ENCODE peak calls at places on chromosomes 12 and 14, in six cellular contexts. M is K562, V is HCT116, S is SK-N-SH, P is HepG2, C is GM12878. L is an unnamed sample. For H4K20me1, the result is how much of the 10 kb centered on the place peaks cover.

GRCh38 chr12:43336962-43337555 is 214.9 kb downstream of the ADAMTS20 start:
- DNase-seq in V (peak), M (no peak), C (no peak), S (peak), P (no peak), L (peak)

GRCh38 chr14:75280448-75280830 is 1.8 kb downstream of the FOS start:
- DNase-seq in S (no peak), M (no peak), C (no peak), V (no peak), P (no peak), L (no peak)

GRCh38 chr12:51070004-51070403 is 13.4 kb downstream of the CSRNP2 start:
- DNase-seq in S (no peak), V (no peak), C (no peak), P (peak), M (no peak), L (no peak)

GRCh38 chr12:71142046-71142445 is 15.8 kb downstream of the TSPAN8 start:
- DNase-seq in S (no peak), M (no peak), C (no peak), P (no peak), V (no peak), L (no peak)

GRCh38 chr14:49019467-49020100 is 566.6 kb downstream of the RPS29 start:
- DNase-seq in V (no peak), P (no peak), S (no peak), C (no peak), M (no peak), L (no peak)

GRCh38 chr12:55932546-55932919 is 1.6 kb downstream of the DGKA start:
- DNase-seq in S (peak), P (no peak), V (no peak), M (no peak), C (no peak), L (no peak)

GRCh38 chr12:57089259-57090245 is 638 bp downstream of the NAB2 start:
- DNase-seq in V (no peak), P (no peak), C (no peak), S (peak), M (peak), L (peak)

GRCh38 chr12:28032811-28033537 is 60.4 kb upstream of the PTHLH start:
- DNase-seq in C (no peak), V (no peak), S (no peak), M (no peak), P (no peak), L (no peak)

GRCh38 chr14:86911506-86911905 is 1081.5 kb downstream of the GALC start:
- DNase-seq in S (no peak), P (no peak), V (no peak), M (no peak), C (no peak), L (no peak)

GRCh38 chr14:85466678-85467077 is 63.3 kb upstream of the FLRT2 start:
- DNase-seq in C (no peak), V (no peak), P (no peak), M (no peak), S (no peak), L (no peak)

GRCh38 chr14:21101802-21102413 is 1.0 kb downstream of the TMEM253 start:
- DNase-seq in C (no peak), M (no peak), V (no peak), P (no peak), S (no peak), L (no peak)

GRCh38 chr14:31457665-31458659 is 656 bp upstream of the DTD2 start:
- DNase-seq in V (no peak), S (no peak), C (no peak), M (no peak), P (peak), L (no peak)

GRCh38 chr12:116773276-116773731 is 35.2 kb downstream of the RNFT2 start:
- DNase-seq in S (no peak), V (peak), M (no peak), P (peak), C (no peak), L (peak)

GRCh38 chr12:75905975-75906374 is 125.6 kb downstream of the PHLDA1 start:
- DNase-seq in M (no peak), V (no peak), P (no peak), C (no peak), S (no peak), L (no peak)

GRCh38 chr12:107607464-107608392 is 77.9 kb upstream of the PWP1 start:
- DNase-seq in V (peak), M (peak), P (peak), S (peak), C (peak), L (peak)

GRCh38 chr14:88551094-88551870 is 3.5 kb downstream of the PTPN21 start:
- DNase-seq in S (peak), C (no peak), P (no peak), M (peak), V (peak), L (peak)

GRCh38 chr12:46982629-46983392 is 96.6 kb upstream of the PCED1B start:
- DNase-seq in P (no peak), V (no peak), S (no peak), C (no peak), M (no peak), L (no peak)

GRCh38 chr12:9702239-9702638 is 30.7 kb downstream of the CLECL1 start:
- DNase-seq in S (no peak), P (no peak), M (no peak), V (no peak), C (no peak), L (no peak)

GRCh38 chr12:117367006-117367638 is 5.7 kb upstream of the NOS1 start:
- DNase-seq in S (peak), P (peak), M (peak), V (peak), C (peak), L (peak)

DNA sequence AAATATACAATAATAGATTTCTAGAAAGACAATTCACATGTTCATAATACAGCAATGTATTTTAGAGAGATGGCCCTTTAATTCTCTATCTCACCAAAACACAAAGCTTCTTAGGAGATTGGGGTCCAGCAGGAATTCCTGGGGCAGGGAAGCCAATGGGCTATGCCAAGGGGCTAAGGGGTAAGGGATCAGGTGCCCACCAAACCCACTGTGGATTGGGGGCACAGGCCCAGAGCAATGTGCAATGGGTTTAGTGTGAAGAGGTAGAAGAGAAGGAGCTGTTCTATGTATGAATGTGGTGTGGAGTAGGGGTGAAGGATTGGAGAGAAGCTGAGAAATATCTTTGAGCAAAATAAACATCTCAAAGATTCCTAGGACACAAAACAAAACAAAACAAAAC is 2.6 kb downstream of the HOXC13 start:
- DNase-seq in S (no peak), V (no peak), C (no peak), P (no peak), M (no peak), L (no peak)
- H4K20me1 ChIP-seq in S (under half), V (under half), C (under half), P (under half), M (under half), L (half or more)

DNA sequence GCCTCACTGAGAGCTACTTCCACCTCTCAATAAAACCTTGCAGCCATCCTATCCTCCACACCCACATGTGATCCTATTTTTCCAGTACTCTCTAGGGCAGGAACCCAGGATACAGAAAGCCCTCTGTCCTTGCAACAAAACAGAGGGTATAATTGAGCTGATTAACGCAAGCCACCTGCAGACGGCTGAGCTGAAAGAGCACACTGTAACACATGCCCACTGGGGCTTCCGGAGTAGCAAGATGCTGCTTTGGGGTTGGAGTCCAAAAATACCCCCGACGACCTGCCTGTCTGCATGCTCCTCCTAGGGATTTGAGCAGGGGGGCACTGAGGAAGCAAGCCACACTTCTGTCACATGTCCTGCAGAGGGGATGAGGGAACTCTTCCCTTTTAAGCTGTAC is 401.1 kb upstream of the FOXG1 start:
- DNase-seq in S (no peak), C (no peak), M (no peak), P (no peak), V (no peak), L (no peak)
- TF ChIP-seq REST in S (no peak), C (no peak), M (no peak), P (no peak), V (no peak), L (no peak)

GRCh38 chr12:111440152-111440551 is 34.4 kb downstream of the SH2B3 start:
- DNase-seq in P (no peak), S (no peak), C (no peak), M (no peak), V (no peak), L (no peak)
- H4K20me1 ChIP-seq in P (under half), S (half or more), C (under half), M (half or more), V (under half), L (under half)

GRCh38 chr12:14076538-14076937 is 95.1 kb upstream of the GRIN2B start:
- DNase-seq in C (no peak), M (no peak), V (no peak), P (no peak), S (no peak), L (no peak)

GRCh38 chr12:14071833-14072232 is 90.4 kb upstream of the GRIN2B start:
- DNase-seq in C (no peak), P (no peak), M (no peak), S (no peak), V (no peak), L (no peak)

GRCh38 chr12:14072952-14073351 is 91.5 kb upstream of the GRIN2B start:
- DNase-seq in M (no peak), C (no peak), V (no peak), S (no peak), P (no peak), L (no peak)
- TF ChIP-seq REST in M (no peak), C (no peak), V (no peak), S (no peak), P (no peak), L (no peak)

DNA sequence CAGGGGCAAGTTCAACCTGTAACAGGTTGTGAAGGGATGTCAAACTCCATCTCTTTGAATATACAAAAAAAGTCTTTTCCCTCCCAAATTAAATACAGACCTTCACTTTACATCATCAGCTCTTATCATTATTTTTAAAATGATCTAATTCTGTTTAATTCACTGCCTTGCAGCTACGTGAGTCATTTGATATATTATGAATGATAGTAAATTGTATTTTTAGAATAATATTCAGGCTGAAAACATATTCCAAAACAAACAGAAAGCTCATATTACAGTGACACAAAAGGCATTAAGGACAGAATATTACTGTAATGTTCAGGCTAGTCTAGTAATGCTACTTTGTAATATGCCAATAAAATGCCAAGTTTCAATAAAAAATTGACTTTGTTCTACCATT is 53.3 kb downstream of the BCAT1 start:
- DNase-seq in S (no peak), V (no peak), P (no peak), M (no peak), C (no peak), L (no peak)
- H4K20me1 ChIP-seq in S (under half), V (under half), P (under half), M (under half), C (under half), L (under half)